ENCODE peak calls at places on chromosomes 12 and 14, in six cellular contexts. F, C, J, U, B and D are unnamed samples.

GRCh38 chr14:103094406-103095209 is at the start of gene EXOC3L4:
- DNase-seq in F (no peak), C (no peak), J (no peak), U (no peak), B (no peak), D (no peak)

GRCh38 chr12:116969615-116970575 is 59.1 kb downstream of the FBXW8 start:
- DNase-seq in F (peak; percentile 89), C (no peak), J (peak; percentile 52), U (peak; percentile 25), B (no peak), D (no peak)

GRCh38 chr14:77052281-77053044 is 24.0 kb upstream of the IRF2BPL start:
- DNase-seq in F (peak; percentile 30), C (no peak), J (peak; percentile 55), U (no peak), B (no peak), D (peak; percentile 80)

GRCh38 chr14:75793806-75794205 is 132.8 kb downstream of the TTLL5 start:
- DNase-seq in F (no peak), C (no peak), J (no peak), U (no peak), B (no peak), D (no peak)

GRCh38 chr12:2627343-2628191 is 167.2 kb upstream of the FKBP4 start:
- DNase-seq in F (no peak), C (no peak), J (no peak), U (no peak), B (no peak), D (no peak)

GRCh38 chr12:88944403-88944802 is 364.1 kb upstream of the KITLG start:
- DNase-seq in F (no peak), C (no peak), J (no peak), U (no peak), B (no peak), D (no peak)

GRCh38 chr14:53044486-53044885 is 93.6 kb upstream of the FERMT2 start:
- DNase-seq in F (no peak), C (no peak), J (no peak), U (peak; percentile 34), B (no peak), D (no peak)

GRCh38 chr12:121523741-121524140 is 57.1 kb downstream of the KDM2B start:
- DNase-seq in F (no peak), C (no peak), J (no peak), U (no peak), B (no peak), D (no peak)

GRCh38 chr14:68791078-68791983 is 1.5 kb downstream of the ZFP36L1 start:
- DNase-seq in F (no peak), C (no peak), J (no peak), U (no peak), B (peak; percentile 52), D (peak; percentile 62)

GRCh38 chr12:108634225-108634795 is 616 bp upstream of the SELPLG start:
- DNase-seq in F (no peak), C (no peak), J (no peak), U (no peak), B (peak; percentile 75), D (no peak)

GRCh38 chr12:53561590-53561953 is 54.3 kb upstream of the NPFF start:
- DNase-seq in F (no peak), C (no peak), J (no peak), U (no peak), B (no peak), D (no peak)

GRCh38 chr14:26863736-26864135 is 265.9 kb upstream of the NOVA1 start:
- DNase-seq in F (no peak), C (no peak), J (no peak), U (no peak), B (no peak), D (no peak)

GRCh38 chr14:95480109-95480886 is 36.2 kb downstream of the SYNE3 start:
- DNase-seq in F (no peak), C (no peak), J (peak; percentile 34), U (peak; percentile 48), B (no peak), D (peak; percentile 84)

GRCh38 chr14:104753528-104754212 is 723 bp downstream of the SIVA1 start:
- DNase-seq in F (no peak), C (no peak), J (no peak), U (no peak), B (no peak), D (no peak)

GRCh38 chr12:79055926-79056674 is 191.5 kb downstream of the SYT1 start:
- DNase-seq in F (no peak), C (no peak), J (no peak), U (no peak), B (no peak), D (no peak)

GRCh38 chr12:64256166-64256800 is 34.2 kb upstream of the KICS2 start:
- DNase-seq in F (peak; percentile 55), C (peak; percentile 44), J (no peak), U (peak; percentile 18), B (no peak), D (no peak)